ENCODE peak calls at places on chromosomes 16 and 17, in five cellular contexts. B is IMR-90, H is H9, D is mesendoderm, T is neuronal stem cell. E is an unnamed sample.

GRCh38 chr16:86575754-86576557 is 2.4 kb upstream of the FOXL1 start:
- DNase-seq in B (peak), H (peak), D (peak), T (peak), E (peak)

GRCh38 chr17:37570527-37571093 is 38.6 kb downstream of the SYNRG start:
- DNase-seq in B (peak), H (peak), D (peak), T (peak), E (peak)

GRCh38 chr17:27756467-27757371 is 43.6 kb downstream of the NOS2 start:
- DNase-seq in B (peak), H (peak), D (peak), T (peak), E (peak)

GRCh38 chr16:31351246-31351936 is 3.6 kb upstream of the ITGAX start:
- DNase-seq in B (no peak), H (no peak), D (no peak), T (no peak), E (no peak)

GRCh38 chr17:45574376-45574775 is 83.9 kb upstream of the PLEKHM1 start:
- DNase-seq in B (peak), H (no peak), D (no peak), T (no peak), E (peak)

GRCh38 chr17:46876353-46876887 is 25.0 kb downstream of the WNT9B start:
- DNase-seq in B (no peak), H (peak), D (peak), T (no peak), E (no peak)

GRCh38 chr16:3716831-3717234 is 491 bp downstream of the TRAP1 start:
- DNase-seq in B (no peak), H (no peak), D (peak), T (peak), E (peak)

GRCh38 chr16:28521436-28521835 is 14.8 kb upstream of the IL27 start:
- DNase-seq in B (no peak), H (no peak), D (no peak), T (no peak), E (no peak)

GRCh38 chr16:27646811-27647210 is 96.9 kb downstream of the KATNIP start:
- DNase-seq in B (peak), H (no peak), D (no peak), T (no peak), E (no peak)

GRCh38 chr17:43215341-43215740 is 3.7 kb downstream of the TMEM106A start:
- DNase-seq in B (no peak), H (no peak), D (no peak), T (no peak), E (no peak)

GRCh38 chr16:7246578-7246977 is 86.1 kb upstream of the RBFOX1 start:
- DNase-seq in B (no peak), H (peak), D (peak), T (peak), E (no peak)

GRCh38 chr17:75153854-75154194 is 488 bp downstream of the JPT1 start:
- DNase-seq in B (no peak), H (no peak), D (no peak), T (no peak), E (peak)

GRCh38 chr16:56683424-56684162 is 1.3 kb downstream of the MT1X start:
- DNase-seq in B (no peak), H (no peak), D (no peak), T (no peak), E (no peak)

GRCh38 chr17:14922421-14922820 is 342.7 kb downstream of the PMP22 start:
- DNase-seq in B (no peak), H (no peak), D (no peak), T (no peak), E (no peak)

GRCh38 chr17:34837796-34838195 is 123.5 kb downstream of the CCT6B start:
- DNase-seq in B (no peak), H (peak), D (no peak), T (no peak), E (no peak)

GRCh38 chr16:17433577-17433960 is 37.2 kb downstream of the XYLT1 start:
- DNase-seq in B (no peak), H (no peak), D (peak), T (no peak), E (no peak)

GRCh38 chr16:64133396-64133795 is 988.5 kb downstream of the CDH11 start:
- DNase-seq in B (no peak), H (no peak), D (no peak), T (no peak), E (no peak)

GRCh38 chr17:27323538-27324212 is 29.8 kb downstream of the WSB1 start:
- DNase-seq in B (peak), H (peak), D (peak), T (no peak), E (peak)

GRCh38 chr16:49575352-49576172 is 202.0 kb downstream of the C16orf78 start:
- DNase-seq in B (no peak), H (peak), D (peak), T (no peak), E (no peak)

GRCh38 chr16:85810742-85811115 is 11.2 kb downstream of the COX4I1 start:
- DNase-seq in B (no peak), H (no peak), D (no peak), T (no peak), E (no peak)

GRCh38 chr17:17035490-17035889 is 6.8 kb upstream of the MPRIP start:
- DNase-seq in B (no peak), H (no peak), D (no peak), T (no peak), E (no peak)

GRCh38 chr17:45951941-45952340 is 47.1 kb upstream of the STH start:
- DNase-seq in B (no peak), H (no peak), D (peak), T (no peak), E (peak)

GRCh38 chr17:15123593-15124590 is 141.2 kb downstream of the PMP22 start:
- DNase-seq in B (peak), H (no peak), D (peak), T (no peak), E (peak)

GRCh38 chr16:77944631-77945030 is 77.7 kb upstream of the CLEC3A start:
- DNase-seq in B (no peak), H (no peak), D (no peak), T (no peak), E (no peak)

GRCh38 chr16:77943770-77944169 is 78.6 kb upstream of the CLEC3A start:
- DNase-seq in B (no peak), H (no peak), D (no peak), T (no peak), E (no peak)

GRCh38 chr16:77949445-77949844 is 72.9 kb upstream of the CLEC3A start:
- DNase-seq in B (no peak), H (no peak), D (no peak), T (no peak), E (no peak)

GRCh38 chr16:77945126-77945525 is 77.2 kb upstream of the CLEC3A start:
- DNase-seq in B (peak), H (no peak), D (no peak), T (no peak), E (peak)

DNA sequence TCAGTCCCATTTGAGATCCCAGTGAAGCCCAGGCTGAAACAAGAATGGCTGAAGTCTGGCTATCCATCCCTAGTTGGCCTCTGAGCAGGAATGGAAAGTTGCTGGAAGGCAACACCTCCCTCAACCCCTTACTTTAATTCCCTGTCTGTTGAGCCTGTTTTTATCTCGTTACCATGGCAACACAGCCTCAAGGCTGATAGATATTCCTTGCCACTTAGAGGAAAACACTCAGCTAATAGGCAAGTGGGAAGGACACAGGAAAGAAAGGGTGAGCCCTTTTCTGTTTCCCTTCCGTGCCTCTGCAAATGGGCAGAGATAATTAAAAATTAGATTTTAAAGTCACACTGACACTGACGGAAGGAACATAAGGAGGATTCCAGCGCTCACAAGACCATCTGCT is 75.5 kb upstream of the CLEC3A start:
- DNase-seq in B (peak), H (no peak), D (peak), T (peak), E (peak)
- H3K4ac ChIP-seq in B (no peak), H (no peak), D (no peak), T (no peak), E (no peak)

DNA sequence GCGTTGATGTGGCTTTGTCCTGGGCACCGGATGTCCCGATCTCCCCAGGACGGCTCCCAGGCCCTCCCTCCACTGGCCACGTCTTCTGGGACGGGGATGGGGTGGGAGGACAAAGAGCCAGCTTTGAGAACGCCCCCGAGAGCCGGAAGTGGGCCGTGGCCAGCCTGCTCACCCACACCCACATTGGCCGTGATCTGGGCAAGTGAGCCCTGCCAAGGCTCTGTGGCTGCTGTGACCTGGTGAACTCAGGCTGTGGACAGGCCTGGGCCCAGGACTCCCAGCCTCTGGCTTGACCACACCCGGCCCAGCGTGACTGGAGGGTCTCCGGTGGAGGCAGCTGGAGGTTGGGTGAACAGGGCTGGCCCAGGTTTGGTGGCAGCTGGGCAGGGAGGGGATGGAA is 3.3 kb downstream of the CDH15 start:
- DNase-seq in B (no peak), H (no peak), D (no peak), T (no peak), E (no peak)
- H2BK5ac ChIP-seq in B (no peak), H (no peak), D (no peak), T (peak), E (no peak)

DNA sequence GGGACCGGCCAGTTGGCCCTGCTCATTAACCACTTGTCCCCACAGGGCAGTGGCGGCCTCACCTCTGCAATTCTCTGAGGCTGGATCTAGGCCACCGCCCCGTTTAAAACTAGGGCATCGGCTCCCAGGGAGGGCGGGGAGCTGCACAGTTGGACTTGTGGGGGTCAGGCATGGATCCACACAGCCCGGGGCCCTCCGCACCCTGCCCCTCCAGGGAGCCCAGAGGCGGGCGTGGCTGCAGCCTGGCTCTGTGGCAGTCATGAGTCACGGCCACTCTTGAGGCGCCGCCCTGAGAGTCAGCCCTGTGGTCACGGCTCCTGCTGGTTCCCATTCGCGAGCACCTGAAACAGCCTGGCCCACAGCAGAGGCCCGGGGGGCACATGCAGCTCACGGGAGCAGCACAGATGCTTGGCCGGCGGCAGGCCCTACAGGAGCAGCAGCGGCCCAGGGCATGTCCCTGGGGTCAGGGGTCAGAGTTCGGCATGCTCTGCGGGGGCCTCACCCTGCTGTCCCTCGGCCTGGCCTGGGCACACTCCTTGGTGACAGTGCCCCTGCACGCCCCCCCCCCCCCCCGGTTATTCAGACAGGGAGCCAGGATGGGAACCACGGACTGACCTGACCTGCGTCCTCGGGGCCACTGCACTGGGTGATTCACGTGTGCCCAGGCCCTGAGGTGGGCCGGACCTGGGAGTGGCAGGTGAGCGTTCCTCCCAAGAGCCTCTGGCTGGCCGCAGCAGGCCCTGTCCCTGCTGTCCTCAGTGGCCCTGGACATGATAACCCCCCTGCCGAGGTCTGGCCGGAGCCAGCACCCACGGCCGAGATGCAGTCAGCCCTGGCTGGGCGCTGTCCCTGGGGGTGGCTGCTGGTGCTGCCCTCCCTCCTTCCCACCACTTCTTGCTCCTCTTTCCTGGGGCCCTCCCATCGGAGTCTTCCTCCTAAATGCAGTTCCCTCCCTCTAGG is 8.2 kb downstream of the CAPN15 start:
- DNase-seq in B (peak), H (no peak), D (no peak), T (no peak), E (peak)
- H3K9ac ChIP-seq in B (no peak), H (no peak), D (no peak), T (no peak), E (peak)

DNA sequence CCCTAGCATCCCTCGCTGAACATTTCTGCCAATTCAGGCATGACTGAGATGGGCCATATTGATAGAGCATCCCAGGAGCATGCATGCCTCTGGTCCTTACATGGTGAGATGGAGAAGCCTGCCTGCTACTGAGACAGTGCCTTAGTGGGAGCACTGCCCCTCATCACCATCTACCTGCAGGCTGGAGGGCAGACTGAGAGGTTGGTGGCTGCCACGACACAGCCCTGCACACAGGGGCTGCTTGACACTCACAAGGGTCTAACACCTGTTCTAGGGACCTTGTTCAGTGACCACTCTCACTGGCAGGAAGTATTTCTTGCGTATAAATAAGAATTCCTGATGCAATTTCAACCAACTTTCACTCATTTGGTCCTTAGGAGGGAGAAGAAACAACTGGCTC is 34.0 kb downstream of the WIPI1 start:
- DNase-seq in B (no peak), H (no peak), D (no peak), T (no peak), E (no peak)
- H3K4ac ChIP-seq in B (no peak), H (no peak), D (no peak), T (no peak), E (no peak)

GRCh38 chr17:40419559-40420331 is 2.0 kb upstream of the TOP2A start:
- DNase-seq in B (no peak), H (no peak), D (no peak), T (no peak), E (no peak)

GRCh38 chr17:40417258-40417608 is 463 bp downstream of the TOP2A start:
- DNase-seq in B (peak), H (peak), D (peak), T (no peak), E (no peak)

GRCh38 chr17:40416671-40417070 is 1.0 kb downstream of the TOP2A start:
- DNase-seq in B (no peak), H (no peak), D (no peak), T (no peak), E (no peak)

GRCh38 chr17:40417609-40418427 is at the start of gene TOP2A:
- DNase-seq in B (peak), H (peak), D (peak), T (peak), E (peak)

DNA sequence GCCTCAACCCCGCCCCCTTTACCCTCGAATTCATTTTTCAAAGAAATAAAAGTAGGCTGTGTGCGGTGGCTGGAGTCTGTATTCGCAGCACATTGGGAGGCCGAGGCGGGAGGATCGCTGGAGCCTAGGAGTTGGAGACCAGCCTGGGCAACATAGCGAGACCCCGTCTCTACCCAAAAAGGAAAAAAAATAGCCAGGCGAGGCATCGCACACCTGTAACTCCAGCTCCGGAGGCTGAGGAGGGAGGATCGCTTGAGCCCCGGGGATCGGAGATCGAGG is 671 bp upstream of the TOP2A start:
- DNase-seq in B (no peak), H (no peak), D (no peak), T (no peak), E (no peak)
- H2BK5ac ChIP-seq in B (peak), H (no peak), D (no peak), T (peak), E (no peak)

DNA sequence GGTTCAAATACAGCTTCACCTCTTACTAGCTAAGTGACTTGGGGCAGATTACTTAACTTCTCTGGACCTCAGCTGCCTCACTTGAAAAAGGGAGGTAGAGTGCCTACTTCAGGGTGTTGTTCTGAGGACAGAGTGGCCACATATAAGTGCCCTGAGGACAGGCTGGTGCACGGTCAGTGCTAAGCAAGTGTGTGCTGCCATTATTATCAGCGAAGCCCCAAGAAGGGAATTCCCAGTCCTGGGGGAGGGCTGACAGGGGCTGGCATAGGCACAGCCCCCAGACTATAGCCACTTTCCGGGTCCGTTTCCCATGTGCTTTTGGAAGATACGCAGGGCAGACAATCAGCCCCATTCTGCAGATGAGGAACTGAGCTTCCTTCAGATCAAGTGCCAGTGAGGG is 2.5 kb downstream of the ZBTB4 start:
- DNase-seq in B (no peak), H (no peak), D (no peak), T (no peak), E (no peak)
- H3K9ac ChIP-seq in B (peak), H (peak), D (no peak), T (no peak), E (peak)

DNA sequence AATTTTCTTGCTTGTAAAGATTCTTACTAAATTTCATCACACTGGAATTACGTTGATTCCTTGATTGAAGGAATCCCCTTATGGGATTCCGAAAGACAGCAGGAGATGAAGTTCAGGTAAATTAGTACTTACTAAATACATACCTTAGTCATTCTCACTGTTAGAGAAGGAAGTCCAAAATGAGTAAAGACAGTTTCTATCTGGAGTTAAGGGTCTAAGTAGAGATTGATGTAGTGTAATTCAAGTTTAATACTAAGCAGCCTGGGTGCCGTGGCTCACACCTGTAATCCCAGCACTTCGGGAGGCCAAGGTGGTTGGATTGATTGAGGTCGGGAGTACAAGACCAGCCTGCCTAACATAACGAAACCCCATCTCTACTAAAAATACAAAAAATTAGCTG is 9.6 kb downstream of the DDX42 start:
- DNase-seq in B (no peak), H (no peak), D (no peak), T (no peak), E (no peak)
- H3K4ac ChIP-seq in B (no peak), H (no peak), D (no peak), T (no peak), E (no peak)

GRCh38 chr17:39138416-39139136 is 12.9 kb downstream of the PLXDC1 start:
- DNase-seq in B (no peak), H (no peak), D (no peak), T (no peak), E (no peak)
- H2BK5ac ChIP-seq in B (peak), H (no peak), D (no peak), T (no peak), E (no peak)

DNA sequence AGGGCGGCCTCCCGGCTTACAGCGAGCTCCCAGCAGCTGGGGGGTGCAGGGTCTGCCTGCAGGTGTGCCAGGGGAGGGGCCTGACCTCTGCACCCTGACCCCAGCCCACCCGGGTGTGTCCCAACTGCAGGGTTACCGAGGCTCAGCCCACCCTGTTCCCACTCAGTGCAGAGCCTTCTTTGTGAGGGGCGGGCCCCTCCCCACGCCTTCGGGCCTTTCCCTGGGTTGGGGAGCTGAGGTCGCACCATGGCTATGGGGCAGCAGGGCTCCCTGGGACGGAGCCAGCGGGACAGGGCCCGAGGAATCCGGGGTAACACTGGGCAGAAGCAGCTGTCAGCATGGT is 17.1 kb downstream of the CACNA1H start:
- DNase-seq in B (no peak), H (no peak), D (no peak), T (no peak), E (no peak)
- H3K9ac ChIP-seq in B (no peak), H (no peak), D (no peak), T (no peak), E (no peak)

GRCh38 chr16:13919683-13920509 is at the start of gene ERCC4:
- DNase-seq in B (peak), H (peak), D (peak), T (peak), E (peak)

GRCh38 chr16:13920510-13920818 is 510 bp downstream of the ERCC4 start:
- DNase-seq in B (no peak), H (no peak), D (no peak), T (no peak), E (no peak)

GRCh38 chr16:13923703-13924298 is 3.8 kb downstream of the ERCC4 start:
- DNase-seq in B (peak), H (no peak), D (peak), T (peak), E (peak)

GRCh38 chr16:13919330-13919682 is 648 bp upstream of the ERCC4 start:
- DNase-seq in B (peak), H (no peak), D (no peak), T (no peak), E (peak)

GRCh38 chr16:13921328-13921727 is 1.4 kb downstream of the ERCC4 start:
- DNase-seq in B (no peak), H (no peak), D (no peak), T (no peak), E (no peak)
- H3K4ac ChIP-seq in B (peak), H (no peak), D (no peak), T (no peak), E (peak)

E was measured in mesenchymal stem cell.